ENCODE peak calls at places on chromosomes 1 and 21, in six cellular contexts. U, M, A, S, O and E are unnamed samples.

GRCh38 chr1:235399661-235400060 is 32.4 kb downstream of the TBCE start:
- DNase-seq in U (no peak), M (no peak), A (no peak), S (no peak), O (no peak), E (no peak)

GRCh38 chr1:67942269-67942668 is 108.2 kb downstream of the DIRAS3 start:
- DNase-seq in U (no peak), M (peak; percentile 48), A (no peak), S (no peak), O (no peak), E (no peak)

GRCh38 chr1:176692988-176693696 is 230.2 kb downstream of the PAPPA2 start:
- DNase-seq in U (no peak), M (no peak), A (no peak), S (no peak), O (no peak), E (no peak)

GRCh38 chr1:36511804-36512798 is 29.4 kb upstream of the CSF3R start:
- DNase-seq in U (no peak), M (no peak), A (no peak), S (no peak), O (no peak), E (no peak)

GRCh38 chr1:170790175-170790574 is 126.2 kb downstream of the PRRX1 start:
- DNase-seq in U (no peak), M (no peak), A (no peak), S (no peak), O (no peak), E (no peak)

GRCh38 chr1:203733009-203733863 is 31.7 kb upstream of the LAX1 start:
- DNase-seq in U (no peak), M (no peak), A (no peak), S (no peak), O (no peak), E (no peak)

GRCh38 chr21:36188081-36188681 is 31.6 kb downstream of the DOP1B start:
- DNase-seq in U (no peak), M (no peak), A (no peak), S (no peak), O (peak; percentile 63), E (peak; percentile 78)

GRCh38 chr1:16405441-16405840 is 31.8 kb downstream of the SPATA21 start:
- DNase-seq in U (no peak), M (no peak), A (no peak), S (no peak), O (no peak), E (no peak)

GRCh38 chr1:109290137-109290536 is 7.2 kb upstream of the PSRC1 start:
- DNase-seq in U (no peak), M (no peak), A (no peak), S (no peak), O (no peak), E (no peak)

GRCh38 chr1:164723296-164723731 is 164.3 kb downstream of the PBX1 start:
- DNase-seq in U (no peak), M (no peak), A (no peak), S (no peak), O (no peak), E (no peak)

GRCh38 chr1:232599178-232600041 is 30.5 kb downstream of the SIPA1L2 start:
- DNase-seq in U (no peak), M (no peak), A (no peak), S (no peak), O (no peak), E (no peak)

GRCh38 chr1:15508700-15509487 is 15.1 kb downstream of the CASP9 start:
- DNase-seq in U (no peak), M (no peak), A (no peak), S (no peak), O (no peak), E (no peak)

GRCh38 chr1:163361123-163361934 is 39.6 kb downstream of the NUF2 start:
- DNase-seq in U (no peak), M (peak; percentile 34), A (peak; percentile 15), S (no peak), O (no peak), E (no peak)

GRCh38 chr1:204647114-204647804 is 38.3 kb downstream of the LRRN2 start:
- DNase-seq in U (no peak), M (peak; percentile 85), A (peak; percentile 44), S (no peak), O (no peak), E (no peak)

GRCh38 chr1:117952386-117952785 is 22.8 kb downstream of the WDR3 start:
- DNase-seq in U (no peak), M (no peak), A (no peak), S (no peak), O (no peak), E (no peak)

GRCh38 chr1:47598357-47598756 is 160.5 kb downstream of the FOXD2 start:
- DNase-seq in U (no peak), M (no peak), A (no peak), S (no peak), O (no peak), E (peak; percentile 54)

GRCh38 chr1:4587721-4588120 is 66.7 kb upstream of the AJAP1 start:
- DNase-seq in U (no peak), M (no peak), A (no peak), S (no peak), O (no peak), E (no peak)

GRCh38 chr1:232134365-232134764 is 495.6 kb downstream of the SIPA1L2 start:
- DNase-seq in U (no peak), M (no peak), A (no peak), S (no peak), O (no peak), E (no peak)

GRCh38 chr1:203369666-203370065 is 18.7 kb upstream of the FMOD start:
- DNase-seq in U (no peak), M (no peak), A (no peak), S (no peak), O (no peak), E (no peak)

GRCh38 chr1:159843459-159843858 is 16.8 kb downstream of the SLAMF8 start:
- DNase-seq in U (no peak), M (no peak), A (no peak), S (no peak), O (no peak), E (no peak)

GRCh38 chr1:203858055-203858454 is 3.3 kb upstream of the SNRPE start:
- DNase-seq in U (no peak), M (peak; percentile 53), A (no peak), S (peak; percentile 27), O (no peak), E (no peak)

GRCh38 chr1:20439282-20439681 is 46.7 kb downstream of the CAMK2N1 start:
- DNase-seq in U (no peak), M (peak; percentile 54), A (no peak), S (no peak), O (peak; percentile 7), E (no peak)

GRCh38 chr1:81021134-81021533 is 779.6 kb upstream of the ADGRL2 start:
- DNase-seq in U (no peak), M (peak; percentile 56), A (no peak), S (no peak), O (no peak), E (no peak)

GRCh38 chr1:206518743-206519142 is 11.4 kb downstream of the RASSF5 start:
- DNase-seq in U (no peak), M (no peak), A (no peak), S (no peak), O (no peak), E (no peak)

GRCh38 chr1:109306832-109307362 is at the start of gene MYBPHL:
- DNase-seq in U (no peak), M (no peak), A (no peak), S (no peak), O (no peak), E (no peak)

GRCh38 chr1:62317021-62317768 is 2.0 kb downstream of the KANK4 start:
- DNase-seq in U (no peak), M (no peak), A (no peak), S (no peak), O (no peak), E (no peak)

DNA sequence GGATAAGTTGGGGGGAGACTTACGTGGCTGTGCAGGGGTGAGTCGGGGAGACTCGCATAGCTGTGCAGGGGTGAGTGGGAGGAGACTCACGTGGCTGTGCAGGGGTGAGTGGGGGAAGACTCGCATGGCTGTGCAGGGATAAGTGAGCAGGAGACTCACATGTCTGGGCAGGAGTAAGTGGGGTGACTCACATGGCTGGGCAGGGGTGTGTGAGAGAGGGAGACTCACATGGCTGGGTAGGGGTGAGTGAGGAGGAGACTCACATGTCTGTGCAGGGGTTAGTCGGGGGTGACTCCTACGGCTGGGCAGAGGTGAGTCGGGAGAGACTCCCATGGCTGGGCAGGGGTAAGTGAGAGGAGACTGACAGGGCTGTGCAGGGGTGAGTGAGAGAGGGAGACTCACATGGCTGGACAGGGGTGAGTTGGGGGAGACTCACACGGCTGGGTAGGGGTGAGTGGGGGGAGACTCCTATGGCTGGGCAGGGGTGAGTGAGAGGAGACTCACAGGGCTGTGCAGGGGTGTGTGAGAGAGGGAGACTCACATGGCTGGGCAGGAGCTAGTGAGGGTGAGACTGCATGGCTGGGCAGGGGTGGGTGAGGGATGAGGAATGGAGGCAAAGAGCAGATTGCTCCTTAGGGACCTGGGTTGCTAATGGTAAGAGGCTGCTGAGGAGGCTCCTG is 56.0 kb upstream of the ABCG1 start:
- DNase-seq in U (no peak), M (no peak), A (no peak), S (no peak), O (no peak), E (no peak)
- H3K27ac ChIP-seq in U (no peak overlapping the region), M (no peak overlapping the region), A (no peak overlapping the region), S (no peak overlapping the region), O (no peak overlapping the region), E (no peak overlapping the region)

GRCh38 chr1:234125283-234125682 is 220.8 kb downstream of the SLC35F3 start:
- DNase-seq in U (no peak), M (no peak), A (no peak), S (no peak), O (no peak), E (no peak)
- TF ChIP-seq CTCF in U (no peak), M (peak; percentile 3), A (peak; percentile 49), S (no peak), O (no peak), E (no peak)

DNA sequence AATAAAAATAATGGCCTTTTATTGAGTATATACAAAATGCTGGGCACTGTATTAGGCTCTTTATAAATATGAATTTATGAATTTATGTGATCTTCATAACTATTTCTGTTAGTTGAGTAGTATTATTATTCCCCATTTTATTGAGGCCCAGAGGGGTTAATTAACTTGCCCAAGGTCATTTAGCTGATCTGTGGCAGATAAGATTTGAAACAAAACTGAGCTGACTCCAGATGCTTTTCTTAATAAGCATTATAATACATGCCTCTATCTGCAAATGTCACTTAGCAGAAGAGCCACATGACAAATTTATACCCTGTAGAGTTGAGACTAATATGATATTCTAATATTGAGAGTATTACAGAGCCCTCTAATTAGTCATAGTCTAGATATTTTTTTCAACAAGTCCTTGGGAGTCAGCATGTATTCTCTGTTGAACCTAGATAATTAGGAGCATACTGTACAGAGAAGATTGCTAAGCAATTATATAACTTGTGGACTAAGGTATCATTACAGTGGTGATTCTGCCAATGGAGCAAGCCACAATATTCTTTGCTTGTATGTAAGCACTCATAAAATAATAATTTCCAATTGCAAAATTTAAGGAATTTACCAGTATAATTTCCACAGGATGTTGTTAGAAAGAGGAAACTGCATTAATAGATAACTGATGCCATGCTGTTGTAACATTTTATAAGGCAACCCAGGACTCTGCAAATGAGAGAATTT is 112.0 kb downstream of the LRRC40 start:
- DNase-seq in U (no peak), M (no peak), A (no peak), S (no peak), O (no peak), E (no peak)
- H3K4me1 ChIP-seq in U (no peaks in the 10 kb centered on the region), M (no peaks in the 10 kb centered on the region), A (no peaks in the 10 kb centered on the region), S (no peaks in the 10 kb centered on the region), O (no peaks in the 10 kb centered on the region), E (no peaks in the 10 kb centered on the region)

DNA sequence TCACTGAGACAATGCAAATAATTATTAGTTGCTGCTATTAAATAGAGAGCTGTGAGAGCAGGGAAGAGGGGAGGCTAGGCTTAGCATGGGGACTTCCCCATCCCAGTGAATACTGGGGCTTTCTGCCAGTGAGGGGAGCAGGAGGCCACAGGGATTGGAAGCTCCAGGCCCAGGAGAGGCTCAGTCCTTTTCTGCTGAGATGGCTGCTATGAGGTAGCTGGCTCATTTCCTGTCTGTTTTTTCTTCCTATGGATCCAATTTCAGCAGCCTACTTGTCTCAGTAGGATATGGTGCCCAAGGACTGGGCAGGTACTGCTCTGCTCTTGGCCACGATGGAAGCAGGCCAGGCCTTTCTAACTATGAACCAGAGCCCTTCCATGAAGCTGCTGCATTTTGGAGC is 10.0 kb downstream of the STMN1 start:
- DNase-seq in U (peak; percentile 3), M (peak; percentile 33), A (no peak), S (no peak), O (no peak), E (no peak)
- H3K27ac ChIP-seq in U (no peak overlapping the region), M (peak overlapping the region; percentile 63), A (peak overlapping the region; percentile 24), S (no peak overlapping the region), O (no peak overlapping the region), E (no peak overlapping the region)